ENCODE peak calls at places on chromosomes 11 and 22, in five cellular contexts. V, Z, L, W and G are unnamed samples.

GRCh38 chr22:48485144-48486135 is 1342.2 kb downstream of the BRD1 start:
- DNase-seq in V (no peak), Z (no peak), L (no peak), W (peak), G (no peak)

GRCh38 chr22:25420925-25421904 is 143.3 kb upstream of the GRK3 start:
- DNase-seq in V (no peak), Z (no peak), L (no peak), W (no peak), G (no peak)

GRCh38 chr11:122863704-122864326 is 18.7 kb upstream of the JHY start:
- DNase-seq in V (peak), Z (no peak), L (peak), W (no peak), G (peak)

GRCh38 chr11:18618341-18619025 is 15.7 kb downstream of the SPTY2D1 start:
- DNase-seq in V (no peak), Z (no peak), L (no peak), W (no peak), G (peak)

GRCh38 chr11:60872952-60873524 is 5.7 kb downstream of the ZP1 start:
- DNase-seq in V (no peak), Z (no peak), L (no peak), W (no peak), G (peak)

GRCh38 chr11:95498731-95499396 is 267.9 kb upstream of the SESN3 start:
- DNase-seq in V (no peak), Z (peak), L (no peak), W (no peak), G (no peak)

GRCh38 chr11:1834132-1834610 is 619 bp upstream of the SYT8 start:
- DNase-seq in V (no peak), Z (no peak), L (peak), W (no peak), G (no peak)

GRCh38 chr22:44181033-44181911 is 547 bp downstream of the PARVG start:
- DNase-seq in V (no peak), Z (no peak), L (peak), W (peak), G (no peak)